ENCODE peak calls at places on chromosomes 4 and X, in seven cellular contexts. One of them, this sample, is unnamed.
A peak's percentile ranks its signal among the peaks of the same experiment; 100 is the strongest.

GRCh38 chrX:68829594-68830485 is 1.0 kb downstream of the EFNB1 start:
- DNase-seq in H9: peak; percentile 25
- DNase-seq in IMR-90: peak; percentile 19
- DNase-seq in mesendoderm: no peak
- DNase-seq in neuronal stem cell: no peak
- DNase-seq in mesenchymal stem cell: peak; percentile 46
- DNase-seq in H1: peak; percentile 40
- DNase-seq in this sample: peak; percentile 27

GRCh38 chr4:89000844-89001360 is 56.1 kb downstream of the FAM13A start:
- DNase-seq in H9: no peak
- DNase-seq in IMR-90: peak; percentile 60
- DNase-seq in mesendoderm: no peak
- DNase-seq in neuronal stem cell: no peak
- DNase-seq in mesenchymal stem cell: peak; percentile 74
- DNase-seq in H1: no peak
- DNase-seq in this sample: peak; percentile 4

GRCh38 chr4:140893939-140894338 is 137.8 kb upstream of the TBC1D9 start:
- DNase-seq in H9: no peak
- DNase-seq in IMR-90: peak; percentile 71
- DNase-seq in mesendoderm: no peak
- DNase-seq in neuronal stem cell: no peak
- DNase-seq in mesenchymal stem cell: no peak
- DNase-seq in H1: no peak
- DNase-seq in this sample: no peak

GRCh38 chr4:4461850-4462249 is 74.9 kb downstream of the NSG1 start:
- DNase-seq in H9: no peak
- DNase-seq in IMR-90: no peak
- DNase-seq in mesendoderm: no peak
- DNase-seq in neuronal stem cell: no peak
- DNase-seq in mesenchymal stem cell: no peak
- DNase-seq in H1: no peak
- DNase-seq in this sample: no peak

GRCh38 chrX:120367390-120368100 is 5.7 kb downstream of the ATP1B4 start:
- DNase-seq in H9: no peak
- DNase-seq in IMR-90: no peak
- DNase-seq in mesendoderm: no peak
- DNase-seq in neuronal stem cell: no peak
- DNase-seq in mesenchymal stem cell: no peak
- DNase-seq in H1: no peak
- DNase-seq in this sample: no peak

GRCh38 chr4:187541666-187542065 is 453.9 kb upstream of the ZFP42 start:
- DNase-seq in H9: no peak
- DNase-seq in IMR-90: no peak
- DNase-seq in mesendoderm: no peak
- DNase-seq in neuronal stem cell: no peak
- DNase-seq in mesenchymal stem cell: no peak
- DNase-seq in H1: no peak
- DNase-seq in this sample: no peak

GRCh38 chrX:140346711-140347110 is 158.2 kb downstream of the SOX3 start:
- DNase-seq in H9: no peak
- DNase-seq in IMR-90: no peak
- DNase-seq in mesendoderm: peak; percentile 42
- DNase-seq in neuronal stem cell: no peak
- DNase-seq in mesenchymal stem cell: no peak
- DNase-seq in H1: no peak
- DNase-seq in this sample: no peak

GRCh38 chr4:173318648-173319211 is 15.4 kb downstream of the HMGB2 start:
- DNase-seq in H9: no peak
- DNase-seq in IMR-90: peak; percentile 74
- DNase-seq in mesendoderm: peak; percentile 18
- DNase-seq in neuronal stem cell: no peak
- DNase-seq in mesenchymal stem cell: peak; percentile 56
- DNase-seq in H1: no peak
- DNase-seq in this sample: no peak

GRCh38 chr4:143358923-143359694 is 22.4 kb downstream of the GAB1 start:
- DNase-seq in H9: no peak
- DNase-seq in IMR-90: peak; percentile 93
- DNase-seq in mesendoderm: no peak
- DNase-seq in neuronal stem cell: no peak
- DNase-seq in mesenchymal stem cell: peak; percentile 84
- DNase-seq in H1: no peak
- DNase-seq in this sample: peak; percentile 68

GRCh38 chr4:35793045-35793722 is 451.1 kb downstream of the ARAP2 start:
- DNase-seq in H9: no peak
- DNase-seq in IMR-90: no peak
- DNase-seq in mesendoderm: no peak
- DNase-seq in neuronal stem cell: no peak
- DNase-seq in mesenchymal stem cell: peak; percentile 13
- DNase-seq in H1: no peak
- DNase-seq in this sample: no peak

GRCh38 chrX:56727531-56727930 is 1.5 kb upstream of the NBDY start:
- DNase-seq in H9: no peak
- DNase-seq in IMR-90: no peak
- DNase-seq in mesendoderm: no peak
- DNase-seq in neuronal stem cell: no peak
- DNase-seq in mesenchymal stem cell: no peak
- DNase-seq in H1: no peak
- DNase-seq in this sample: no peak

GRCh38 chr4:3323071-3323481 is 30.3 kb downstream of the RGS12 start:
- DNase-seq in H9: no peak
- DNase-seq in IMR-90: no peak
- DNase-seq in mesendoderm: no peak
- DNase-seq in neuronal stem cell: no peak
- DNase-seq in mesenchymal stem cell: no peak
- DNase-seq in H1: no peak
- DNase-seq in this sample: no peak

GRCh38 chrX:46913710-46914109 is 1.5 kb downstream of the JADE3 start:
- DNase-seq in H9: no peak
- DNase-seq in IMR-90: peak; percentile 29
- DNase-seq in mesendoderm: peak; percentile 40
- DNase-seq in neuronal stem cell: peak; percentile 3
- DNase-seq in mesenchymal stem cell: peak; percentile 37
- DNase-seq in H1: no peak
- DNase-seq in this sample: peak; percentile 88

GRCh38 chrX:140157611-140158010 is 192.3 kb upstream of the CXorf66 start:
- DNase-seq in H9: no peak
- DNase-seq in IMR-90: peak; percentile 8
- DNase-seq in mesendoderm: peak; percentile 45
- DNase-seq in neuronal stem cell: no peak
- DNase-seq in mesenchymal stem cell: no peak
- DNase-seq in H1: no peak
- DNase-seq in this sample: no peak

GRCh38 chrX:24241822-24242648 is 71.8 kb downstream of the SUPT20HL2 start:
- DNase-seq in H9: no peak
- DNase-seq in IMR-90: peak; percentile 39
- DNase-seq in mesendoderm: peak; percentile 33
- DNase-seq in neuronal stem cell: no peak
- DNase-seq in mesenchymal stem cell: peak; percentile 32
- DNase-seq in H1: no peak
- DNase-seq in this sample: peak; percentile 39

GRCh38 chrX:53813663-53814440 is 127.3 kb upstream of the HUWE1 start:
- DNase-seq in H9: no peak
- DNase-seq in IMR-90: no peak
- DNase-seq in mesendoderm: peak; percentile 17
- DNase-seq in neuronal stem cell: no peak
- DNase-seq in mesenchymal stem cell: no peak
- DNase-seq in H1: no peak
- DNase-seq in this sample: peak; percentile 71

GRCh38 chrX:100615015-100615414 is 21.6 kb downstream of the TSPAN6 start:
- DNase-seq in H9: peak; percentile 40
- DNase-seq in IMR-90: peak; percentile 68
- DNase-seq in mesendoderm: peak; percentile 76
- DNase-seq in neuronal stem cell: no peak
- DNase-seq in mesenchymal stem cell: peak; percentile 75
- DNase-seq in H1: no peak
- DNase-seq in this sample: peak; percentile 67

GRCh38 chrX:40539214-40540142 is 41.3 kb upstream of the ATP6AP2 start:
- DNase-seq in H9: peak; percentile 86
- DNase-seq in IMR-90: peak; percentile 71
- DNase-seq in mesendoderm: peak; percentile 59
- DNase-seq in neuronal stem cell: no peak
- DNase-seq in mesenchymal stem cell: peak; percentile 74
- DNase-seq in H1: peak; percentile 70
- DNase-seq in this sample: peak; percentile 16

GRCh38 chrX:24025741-24026402 is 1.1 kb downstream of the KLHL15 start:
- DNase-seq in H9: peak; percentile 70
- DNase-seq in IMR-90: peak; percentile 81
- DNase-seq in mesendoderm: peak; percentile 70
- DNase-seq in neuronal stem cell: no peak
- DNase-seq in mesenchymal stem cell: peak; percentile 76
- DNase-seq in H1: peak; percentile 50
- DNase-seq in this sample: peak; percentile 67

GRCh38 chr4:6504900-6505496 is 32.6 kb upstream of the PPP2R2C start:
- DNase-seq in H9: no peak
- DNase-seq in IMR-90: no peak
- DNase-seq in mesendoderm: peak; percentile 35
- DNase-seq in neuronal stem cell: no peak
- DNase-seq in mesenchymal stem cell: peak; percentile 0
- DNase-seq in H1: no peak
- DNase-seq in this sample: no peak

GRCh38 chr4:102429553-102429952 is 71.6 kb upstream of the NFKB1 start:
- DNase-seq in H9: no peak
- DNase-seq in IMR-90: peak; percentile 75
- DNase-seq in mesendoderm: peak; percentile 75
- DNase-seq in neuronal stem cell: no peak
- DNase-seq in mesenchymal stem cell: peak; percentile 68
- DNase-seq in H1: no peak
- DNase-seq in this sample: peak; percentile 88

GRCh38 chrX:150238656-150239382 is 124.3 kb upstream of the MAMLD1 start:
- DNase-seq in H9: no peak
- DNase-seq in IMR-90: no peak
- DNase-seq in mesendoderm: no peak
- DNase-seq in neuronal stem cell: no peak
- DNase-seq in mesenchymal stem cell: no peak
- DNase-seq in H1: peak; percentile 33
- DNase-seq in this sample: no peak

DNA sequence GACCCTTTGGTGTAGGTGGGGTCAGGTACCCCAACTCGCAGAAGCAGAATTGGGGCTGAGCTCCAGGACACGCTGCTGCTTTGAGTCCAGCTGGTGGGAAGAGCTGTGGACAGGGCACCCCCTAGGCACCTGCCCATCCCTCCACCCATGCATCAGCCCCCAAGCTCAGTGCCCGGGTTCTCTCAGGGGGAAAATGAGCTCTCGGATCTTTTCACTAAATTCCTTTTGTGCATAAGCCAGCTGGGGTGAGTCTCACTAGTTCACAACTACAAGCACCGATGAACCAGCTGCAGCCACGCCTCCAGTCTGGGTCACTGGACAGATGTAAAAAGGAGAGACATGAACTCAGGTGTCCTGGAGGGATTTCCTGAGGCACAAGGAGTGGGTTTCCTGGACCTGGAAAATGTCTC is 286.8 kb downstream of the CRLF2 start:
- DNase-seq in H9: no peak
- DNase-seq in IMR-90: no peak
- DNase-seq in mesendoderm: no peak
- DNase-seq in neuronal stem cell: no peak
- DNase-seq in mesenchymal stem cell: no peak
- DNase-seq in H1: no peak
- DNase-seq in this sample: no peak
- H4K8ac ChIP-seq in H9: no peak overlapping the region
- H4K8ac ChIP-seq in IMR-90: no peak overlapping the region
- H4K8ac ChIP-seq in mesendoderm: no peak overlapping the region
- H4K8ac ChIP-seq in neuronal stem cell: no peak overlapping the region
- H4K8ac ChIP-seq in mesenchymal stem cell: no peak overlapping the region
- H4K8ac ChIP-seq in H1: no peak overlapping the region
- H4K8ac ChIP-seq in this sample: no peak overlapping the region

GRCh38 chr4:629916-630641 is 4.7 kb downstream of the PDE6B start:
- DNase-seq in H9: peak; percentile 14
- DNase-seq in IMR-90: no peak
- DNase-seq in mesendoderm: no peak
- DNase-seq in neuronal stem cell: no peak
- DNase-seq in mesenchymal stem cell: no peak
- DNase-seq in H1: no peak
- DNase-seq in this sample: no peak
- H3K23ac ChIP-seq in H9: no peak overlapping the region
- H3K23ac ChIP-seq in IMR-90: no peak overlapping the region
- H3K23ac ChIP-seq in mesendoderm: no peak overlapping the region
- H3K23ac ChIP-seq in neuronal stem cell: peak overlapping the region; percentile 61
- H3K23ac ChIP-seq in mesenchymal stem cell: no peak overlapping the region
- H3K23ac ChIP-seq in H1: no peak overlapping the region
- H3K23ac ChIP-seq in this sample: no peak overlapping the region

DNA sequence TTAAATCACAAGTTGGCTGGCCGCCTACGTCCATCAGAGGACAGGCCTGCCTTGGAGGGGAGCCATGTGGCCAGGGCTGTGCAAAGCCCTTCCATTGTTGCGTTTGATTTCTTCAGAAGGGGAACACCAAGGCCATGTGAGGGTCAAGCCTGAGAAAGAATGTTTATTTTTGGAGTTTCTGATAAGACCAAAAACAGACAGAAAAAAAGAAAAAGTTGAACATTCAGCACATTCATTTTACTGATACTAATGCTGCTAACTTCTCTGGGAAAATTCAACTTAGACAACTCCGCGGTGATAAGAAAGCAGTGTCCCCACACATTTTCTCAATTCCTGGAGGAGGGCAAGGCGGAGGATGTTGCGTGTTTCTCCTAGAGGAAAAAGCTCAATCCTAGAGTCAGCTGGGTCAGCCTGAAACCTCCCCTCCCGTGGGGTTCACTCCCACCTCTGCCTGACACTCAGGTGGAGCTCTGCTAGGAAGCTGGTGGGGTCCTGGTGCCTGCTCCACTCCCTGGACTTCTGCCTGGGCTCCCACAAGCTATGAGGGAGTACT is 63.5 kb downstream of the ANAPC4 start:
- DNase-seq in H9: no peak
- DNase-seq in IMR-90: no peak
- DNase-seq in mesendoderm: no peak
- DNase-seq in neuronal stem cell: no peak
- DNase-seq in mesenchymal stem cell: no peak
- DNase-seq in H1: peak; percentile 43
- DNase-seq in this sample: no peak
- H4K8ac ChIP-seq in H9: no peak overlapping the region
- H4K8ac ChIP-seq in IMR-90: no peak overlapping the region
- H4K8ac ChIP-seq in mesendoderm: no peak overlapping the region
- H4K8ac ChIP-seq in neuronal stem cell: no peak overlapping the region
- H4K8ac ChIP-seq in mesenchymal stem cell: peak overlapping the region; percentile 43
- H4K8ac ChIP-seq in H1: no peak overlapping the region
- H4K8ac ChIP-seq in this sample: no peak overlapping the region

DNA sequence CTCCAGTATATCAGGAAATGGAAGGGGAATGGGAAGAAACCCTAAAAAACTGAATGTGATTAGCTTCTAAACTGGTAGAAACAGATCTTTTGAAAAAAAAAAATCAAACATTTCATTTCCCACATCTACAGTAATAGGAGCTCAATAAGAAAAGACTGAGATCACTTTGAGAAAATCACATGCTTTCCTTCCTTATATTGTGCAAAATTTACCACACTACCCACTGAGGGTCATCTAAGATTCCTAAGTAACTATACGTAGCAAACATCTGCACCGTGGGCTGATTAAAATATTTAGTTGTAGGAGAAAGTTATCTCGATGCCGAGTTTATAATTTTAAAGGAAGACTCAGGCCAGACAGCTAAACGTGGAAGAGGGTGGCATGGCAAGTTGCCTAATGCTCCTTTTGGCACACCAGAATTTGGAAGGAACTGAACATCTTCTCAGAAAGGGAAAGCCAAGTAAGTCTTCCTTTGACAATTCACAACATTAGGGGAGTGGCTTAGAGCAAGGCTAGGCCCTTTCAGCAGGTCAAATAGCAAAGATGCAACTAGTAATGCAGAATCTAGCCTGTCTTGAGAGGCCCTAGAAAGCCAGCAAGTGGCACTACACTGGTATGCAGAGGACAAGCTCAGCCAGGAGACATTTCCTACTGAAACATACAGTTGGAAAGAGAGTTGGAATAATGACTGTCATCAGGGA is 128.0 kb downstream of the TMA16 start:
- DNase-seq in H9: no peak
- DNase-seq in IMR-90: no peak
- DNase-seq in mesendoderm: no peak
- DNase-seq in neuronal stem cell: no peak
- DNase-seq in mesenchymal stem cell: no peak
- DNase-seq in H1: no peak
- DNase-seq in this sample: no peak
- H3K23ac ChIP-seq in H9: no peak overlapping the region
- H3K23ac ChIP-seq in IMR-90: no peak overlapping the region
- H3K23ac ChIP-seq in mesendoderm: no peak overlapping the region
- H3K23ac ChIP-seq in neuronal stem cell: no peak overlapping the region
- H3K23ac ChIP-seq in mesenchymal stem cell: no peak overlapping the region
- H3K23ac ChIP-seq in H1: no peak overlapping the region
- H3K23ac ChIP-seq in this sample: no peak overlapping the region